ENCODE peak calls at places on chromosomes 1 and 21, in six cellular contexts. One of them, this sample, is unnamed.

GRCh38 chr1:177270863-177271262 is 100.1 kb downstream of the BRINP2 start:
- DNase-seq in endodermal cell: no peak
- DNase-seq in PC-3: peak; percentile 90
- DNase-seq in NCI-H1105 treated with DMSO at 0.1 percent for 48 hours: no peak
- DNase-seq in hepatic stellate cell: no peak
- DNase-seq in AG08395: no peak
- DNase-seq in this sample: no peak

GRCh38 chr1:7608628-7609295 is 162.3 kb upstream of the VAMP3 start:
- DNase-seq in endodermal cell: peak; percentile 98
- DNase-seq in PC-3: no peak
- DNase-seq in NCI-H1105 treated with DMSO at 0.1 percent for 48 hours: no peak
- DNase-seq in hepatic stellate cell: no peak
- DNase-seq in AG08395: no peak
- DNase-seq in this sample: peak; percentile 5

GRCh38 chr1:209768354-209768774 is 12.5 kb downstream of the TRAF3IP3 start:
- DNase-seq in endodermal cell: no peak
- DNase-seq in PC-3: no peak
- DNase-seq in NCI-H1105 treated with DMSO at 0.1 percent for 48 hours: no peak
- DNase-seq in hepatic stellate cell: no peak
- DNase-seq in AG08395: no peak
- DNase-seq in this sample: no peak

GRCh38 chr1:202585591-202585934 is 124.7 kb downstream of the SYT2 start:
- DNase-seq in endodermal cell: no peak
- DNase-seq in PC-3: no peak
- DNase-seq in NCI-H1105 treated with DMSO at 0.1 percent for 48 hours: no peak
- DNase-seq in hepatic stellate cell: no peak
- DNase-seq in AG08395: no peak
- DNase-seq in this sample: peak; percentile 47

GRCh38 chr1:168081373-168082007 is 55.2 kb downstream of the GPR161 start:
- DNase-seq in endodermal cell: no peak
- DNase-seq in PC-3: no peak
- DNase-seq in NCI-H1105 treated with DMSO at 0.1 percent for 48 hours: no peak
- DNase-seq in hepatic stellate cell: peak; percentile 58
- DNase-seq in AG08395: peak; percentile 89
- DNase-seq in this sample: peak; percentile 93

GRCh38 chr1:39305555-39305954 is 101.1 kb downstream of the MACF1 start:
- DNase-seq in endodermal cell: no peak
- DNase-seq in PC-3: no peak
- DNase-seq in NCI-H1105 treated with DMSO at 0.1 percent for 48 hours: no peak
- DNase-seq in hepatic stellate cell: no peak
- DNase-seq in AG08395: no peak
- DNase-seq in this sample: no peak

GRCh38 chr1:88608139-88608943 is 75.7 kb upstream of the PKN2 start:
- DNase-seq in endodermal cell: no peak
- DNase-seq in PC-3: peak; percentile 71
- DNase-seq in NCI-H1105 treated with DMSO at 0.1 percent for 48 hours: peak; percentile 40
- DNase-seq in hepatic stellate cell: peak; percentile 17
- DNase-seq in AG08395: peak; percentile 39
- DNase-seq in this sample: peak; percentile 37

GRCh38 chr1:67883069-67883468 is 49.8 kb upstream of the GNG12 start:
- DNase-seq in endodermal cell: no peak
- DNase-seq in PC-3: peak; percentile 91
- DNase-seq in NCI-H1105 treated with DMSO at 0.1 percent for 48 hours: no peak
- DNase-seq in hepatic stellate cell: no peak
- DNase-seq in AG08395: peak; percentile 72
- DNase-seq in this sample: peak; percentile 84

GRCh38 chr1:86708923-86709322 is 4.5 kb downstream of the SH3GLB1 start:
- DNase-seq in endodermal cell: no peak
- DNase-seq in PC-3: no peak
- DNase-seq in NCI-H1105 treated with DMSO at 0.1 percent for 48 hours: no peak
- DNase-seq in hepatic stellate cell: no peak
- DNase-seq in AG08395: no peak
- DNase-seq in this sample: peak; percentile 27

GRCh38 chr21:30590297-30590696 is at the start of gene KRTAP22-2:
- DNase-seq in endodermal cell: no peak
- DNase-seq in PC-3: no peak
- DNase-seq in NCI-H1105 treated with DMSO at 0.1 percent for 48 hours: no peak
- DNase-seq in hepatic stellate cell: no peak
- DNase-seq in AG08395: no peak
- DNase-seq in this sample: no peak

GRCh38 chr1:28132110-28132897 is 43.9 kb upstream of the EYA3 start:
- DNase-seq in endodermal cell: no peak
- DNase-seq in PC-3: no peak
- DNase-seq in NCI-H1105 treated with DMSO at 0.1 percent for 48 hours: no peak
- DNase-seq in hepatic stellate cell: no peak
- DNase-seq in AG08395: no peak
- DNase-seq in this sample: no peak

GRCh38 chr1:22995774-22996173 is 19.9 kb downstream of the TEX46 start:
- DNase-seq in endodermal cell: no peak
- DNase-seq in PC-3: no peak
- DNase-seq in NCI-H1105 treated with DMSO at 0.1 percent for 48 hours: no peak
- DNase-seq in hepatic stellate cell: no peak
- DNase-seq in AG08395: no peak
- DNase-seq in this sample: no peak

GRCh38 chr1:167059045-167059728 is 31.0 kb downstream of the GPA33 start:
- DNase-seq in endodermal cell: peak; percentile 94
- DNase-seq in PC-3: peak; percentile 90
- DNase-seq in NCI-H1105 treated with DMSO at 0.1 percent for 48 hours: peak; percentile 61
- DNase-seq in hepatic stellate cell: peak; percentile 62
- DNase-seq in AG08395: peak; percentile 65
- DNase-seq in this sample: peak; percentile 45

GRCh38 chr1:18238190-18238589 is 130.6 kb downstream of the IGSF21 start:
- DNase-seq in endodermal cell: no peak
- DNase-seq in PC-3: no peak
- DNase-seq in NCI-H1105 treated with DMSO at 0.1 percent for 48 hours: no peak
- DNase-seq in hepatic stellate cell: no peak
- DNase-seq in AG08395: no peak
- DNase-seq in this sample: no peak

GRCh38 chr21:36135391-36136094 is 664 bp downstream of the CBR3 start:
- DNase-seq in endodermal cell: peak; percentile 78
- DNase-seq in PC-3: peak; percentile 90
- DNase-seq in NCI-H1105 treated with DMSO at 0.1 percent for 48 hours: peak; percentile 44
- DNase-seq in hepatic stellate cell: peak; percentile 84
- DNase-seq in AG08395: peak; percentile 87
- DNase-seq in this sample: peak; percentile 83

GRCh38 chr1:56912325-56912724 is 53.5 kb downstream of the C8B start:
- DNase-seq in endodermal cell: no peak
- DNase-seq in PC-3: no peak
- DNase-seq in NCI-H1105 treated with DMSO at 0.1 percent for 48 hours: no peak
- DNase-seq in hepatic stellate cell: no peak
- DNase-seq in AG08395: no peak
- DNase-seq in this sample: no peak

GRCh38 chr1:220788146-220788545 is 1.4 kb downstream of the MTARC1 start:
- DNase-seq in endodermal cell: peak; percentile 55
- DNase-seq in PC-3: peak; percentile 79
- DNase-seq in NCI-H1105 treated with DMSO at 0.1 percent for 48 hours: peak; percentile 26
- DNase-seq in hepatic stellate cell: no peak
- DNase-seq in AG08395: no peak
- DNase-seq in this sample: no peak

GRCh38 chr21:45736705-45737484 is 93.4 kb downstream of the PCBP3 start:
- DNase-seq in endodermal cell: no peak
- DNase-seq in PC-3: no peak
- DNase-seq in NCI-H1105 treated with DMSO at 0.1 percent for 48 hours: no peak
- DNase-seq in hepatic stellate cell: no peak
- DNase-seq in AG08395: no peak
- DNase-seq in this sample: no peak

GRCh38 chr1:222454782-222455181 is 93.1 kb downstream of the HHIPL2 start:
- DNase-seq in endodermal cell: peak; percentile 61
- DNase-seq in PC-3: no peak
- DNase-seq in NCI-H1105 treated with DMSO at 0.1 percent for 48 hours: no peak
- DNase-seq in hepatic stellate cell: peak; percentile 59
- DNase-seq in AG08395: peak; percentile 81
- DNase-seq in this sample: peak; percentile 72

GRCh38 chr21:18741954-18742353 is 338.4 kb upstream of the TMPRSS15 start:
- DNase-seq in endodermal cell: no peak
- DNase-seq in PC-3: no peak
- DNase-seq in NCI-H1105 treated with DMSO at 0.1 percent for 48 hours: no peak
- DNase-seq in hepatic stellate cell: no peak
- DNase-seq in AG08395: no peak
- DNase-seq in this sample: no peak

GRCh38 chr1:229471175-229471574 is 37.0 kb downstream of the NUP133 start:
- DNase-seq in endodermal cell: no peak
- DNase-seq in PC-3: no peak
- DNase-seq in NCI-H1105 treated with DMSO at 0.1 percent for 48 hours: no peak
- DNase-seq in hepatic stellate cell: no peak
- DNase-seq in AG08395: no peak
- DNase-seq in this sample: no peak

GRCh38 chr1:31788825-31789256 is 24.7 kb upstream of the ADGRB2 start:
- DNase-seq in endodermal cell: no peak
- DNase-seq in PC-3: peak; percentile 56
- DNase-seq in NCI-H1105 treated with DMSO at 0.1 percent for 48 hours: peak; percentile 62
- DNase-seq in hepatic stellate cell: peak; percentile 74
- DNase-seq in AG08395: peak; percentile 52
- DNase-seq in this sample: peak; percentile 83

GRCh38 chr1:8938232-8939117 is 7.2 kb upstream of the CA6 start:
- DNase-seq in endodermal cell: no peak
- DNase-seq in PC-3: no peak
- DNase-seq in NCI-H1105 treated with DMSO at 0.1 percent for 48 hours: no peak
- DNase-seq in hepatic stellate cell: no peak
- DNase-seq in AG08395: no peak
- DNase-seq in this sample: peak; percentile 33